ENCODE peak calls at places on chromosome 17, in five cellular contexts. P, H, B, N and A are unnamed samples.

GRCh38 chr17:60941028-60941427 is 263.4 kb downstream of the BCAS3 start:
- DNase-seq in N (no peak), H (no peak), P (no peak), B (no peak), A (peak)

GRCh38 chr17:47636273-47637030 is 13.3 kb upstream of the KPNB1 start:
- DNase-seq in B (no peak), H (no peak), N (no peak), P (no peak), A (no peak)

GRCh38 chr17:48625502-48626201 is 506 bp downstream of the HOXB9 start:
- DNase-seq in H (no peak), N (no peak), B (peak), P (no peak), A (peak)

GRCh38 chr17:3978421-3979275 is 14.4 kb upstream of the ATP2A3 start:
- DNase-seq in B (no peak), H (no peak), N (no peak), P (no peak), A (no peak)

GRCh38 chr17:57295526-57296023 is 39.3 kb downstream of the MSI2 start:
- DNase-seq in N (no peak), B (peak), P (no peak), H (no peak), A (peak)

GRCh38 chr17:64975318-64976087 is 56.2 kb upstream of the LRRC37A3 start:
- DNase-seq in N (peak), H (peak), B (peak), P (peak), A (peak)

GRCh38 chr17:16463341-16464000 is 28.5 kb downstream of the LRRC75A start:
- DNase-seq in N (no peak), P (no peak), B (no peak), H (no peak), A (no peak)

GRCh38 chr17:60355663-60356594 is 36.0 kb downstream of the USP32 start:
- DNase-seq in B (no peak), P (no peak), H (no peak), N (no peak), A (no peak)

GRCh38 chr17:57963149-57963511 is 7.9 kb upstream of the CUEDC1 start:
- DNase-seq in H (peak), N (no peak), P (no peak), B (no peak), A (no peak)

GRCh38 chr17:59277031-59277430 is 54.4 kb upstream of the YPEL2 start:
- DNase-seq in B (no peak), H (no peak), N (no peak), P (no peak), A (no peak)

GRCh38 chr17:2266865-2267228 is 36.7 kb downstream of the SMG6 start:
- DNase-seq in B (no peak), N (no peak), P (no peak), H (no peak), A (no peak)

GRCh38 chr17:73325527-73325842 is 13.7 kb upstream of the CDC42EP4 start:
- DNase-seq in N (no peak), H (no peak), B (no peak), P (no peak), A (no peak)

GRCh38 chr17:72715906-72716572 is 376.4 kb downstream of the SLC39A11 start:
- DNase-seq in B (peak), H (no peak), N (no peak), P (no peak), A (peak)

GRCh38 chr17:56804454-56804853 is 29.3 kb downstream of the C17orf67 start:
- DNase-seq in H (no peak), P (no peak), N (no peak), B (no peak), A (no peak)

GRCh38 chr17:19433240-19433639 is 22.2 kb downstream of the RNF112 start:
- DNase-seq in P (no peak), B (no peak), H (no peak), N (no peak), A (no peak)

GRCh38 chr17:37068266-37068665 is 119.5 kb downstream of the AATF start:
- DNase-seq in N (no peak), P (no peak), B (no peak), H (no peak), A (no peak)